ENCODE peak calls at places on chromosomes 2 and 18, in four cellular contexts. I is NCI-H345; X is stomach; W is activated naive CD8-positive, alpha-beta T cell treated with anti-CD3 and anti-CD28 coated beads, Interleukin-2, amount 10 ng/mL, durations not matched to agents 7 days and 5 days. E is an unnamed sample.
A peak's percentile ranks its signal among the peaks of the same experiment; 100 is the strongest.

GRCh38 chr2:217058791-217059755 is 199.2 kb upstream of the TNP1 start:
- DNase-seq in X (no peak), I (peak; percentile 55), W (no peak), E (no peak)

GRCh38 chr2:162037028-162037795 is 36.8 kb downstream of the DPP4 start:
- DNase-seq in W (no peak), I (no peak), X (no peak), E (no peak)

GRCh38 chr18:52236134-52236533 is 103.9 kb upstream of the DCC start:
- DNase-seq in I (no peak), W (no peak), X (no peak), E (no peak)

GRCh38 chr2:201156051-201156450 is 26.9 kb upstream of the CASP10 start:
- DNase-seq in I (no peak), W (no peak), X (no peak), E (no peak)

GRCh38 chr2:229780856-229781773 is 66.8 kb upstream of the DNER start:
- DNase-seq in W (no peak), X (no peak), I (peak; percentile 57), E (peak; percentile 43)

GRCh38 chr2:181821064-181821463 is 70.5 kb upstream of the ITPRID2 start:
- DNase-seq in X (no peak), W (no peak), I (no peak), E (no peak)

GRCh38 chr18:74290831-74291770 is 662 bp downstream of the CYB5A start:
- DNase-seq in I (peak; percentile 73), W (peak; percentile 43), X (peak; percentile 76), E (peak; percentile 36)

GRCh38 chr2:128310761-128311160 is 7.9 kb downstream of the HS6ST1 start:
- DNase-seq in W (peak; percentile 19), X (no peak), I (no peak), E (no peak)

GRCh38 chr2:217277646-217278048 is 417.8 kb upstream of the TNP1 start:
- DNase-seq in X (no peak), I (no peak), W (no peak), E (peak; percentile 88)

GRCh38 chr2:173817582-173817981 is 147.6 kb downstream of the SP3 start:
- DNase-seq in X (no peak), W (no peak), I (no peak), E (no peak)

GRCh38 chr18:79401494-79402208 is 5.9 kb downstream of the NFATC1 start:
- DNase-seq in X (no peak), I (no peak), W (peak; percentile 36), E (no peak)

GRCh38 chr2:27379840-27380625 is 501 bp downstream of the ZNF513 start:
- DNase-seq in I (peak; percentile 65), X (peak; percentile 40), W (no peak), E (peak; percentile 60)

GRCh38 chr2:144890828-144891227 is 370.9 kb upstream of the ZEB2 start:
- DNase-seq in W (no peak), X (no peak), I (peak; percentile 16), E (peak; percentile 61)

GRCh38 chr2:26693287-26693849 is 846 bp downstream of the KCNK3 start:
- DNase-seq in W (no peak), I (peak; percentile 46), X (no peak), E (no peak)

GRCh38 chr2:180002198-180002597 is 4.9 kb downstream of the CWC22 start:
- DNase-seq in W (no peak), I (no peak), X (no peak), E (no peak)